ENCODE peak calls at places on chromosomes 3 and 15, in seven cellular contexts. Z is Calu3, P is mesothelial cell of epicardium, J is neural progenitor cell, V is IMR-90, C is epithelial cell of esophagus, D is choroid plexus epithelial cell. S is an unnamed sample.

GRCh38 chr15:68399096-68400065 is 32.6 kb downstream of the ITGA11 start:
- DNase-seq in V (no peak), P (no peak), Z (no peak), C (no peak), D (no peak), J (no peak), S (no peak)

GRCh38 chr3:20307378-20307777 is 121.4 kb upstream of the SGO1 start:
- DNase-seq in P (no peak), V (no peak), C (no peak), Z (no peak), J (no peak), D (no peak), S (no peak)

GRCh38 chr3:20225769-20226168 is 39.8 kb upstream of the SGO1 start:
- DNase-seq in P (no peak), Z (peak; percentile 7), D (peak; percentile 60), V (peak; percentile 3), C (peak; percentile 41), J (peak; percentile 75), S (no peak)

GRCh38 chr15:59138243-59138642 is 33.3 kb downstream of the CCNB2 start:
- DNase-seq in Z (peak; percentile 84), C (peak; percentile 53), D (peak; percentile 61), J (peak; percentile 63), P (no peak), V (peak; percentile 22), S (peak; percentile 66)

GRCh38 chr15:64583519-64583918 is 123.1 kb downstream of the ZNF609 start:
- DNase-seq in V (no peak), C (no peak), J (no peak), Z (no peak), D (no peak), P (no peak), S (no peak)

GRCh38 chr3:146550743-146551510 is 6.5 kb upstream of the PLSCR1 start:
- DNase-seq in J (no peak), V (peak; percentile 96), C (peak; percentile 89), P (no peak), D (peak; percentile 97), Z (peak; percentile 54), S (no peak)

GRCh38 chr15:63044645-63045437 is 2.3 kb downstream of the TPM1 start:
- DNase-seq in D (peak; percentile 69), C (peak; percentile 52), P (no peak), V (peak; percentile 68), J (peak; percentile 94), Z (peak; percentile 68), S (no peak)

GRCh38 chr3:185796431-185797107 is 28.3 kb downstream of the IGF2BP2 start:
- DNase-seq in P (no peak), C (peak; percentile 97), Z (peak; percentile 73), D (peak; percentile 54), V (peak; percentile 85), J (no peak), S (no peak)

GRCh38 chr3:85161544-85161943 is 202.8 kb downstream of the CADM2 start:
- DNase-seq in J (no peak), C (peak; percentile 93), Z (peak; percentile 72), D (peak; percentile 8), V (no peak), P (no peak), S (no peak)

GRCh38 chr3:158569717-158570244 is 1.2 kb upstream of the MLF1 start:
- DNase-seq in V (no peak), P (no peak), C (no peak), D (no peak), J (no peak), Z (no peak), S (no peak)

GRCh38 chr15:96184297-96184696 is 146.2 kb upstream of the NR2F2 start:
- DNase-seq in C (no peak), J (no peak), P (no peak), V (no peak), Z (peak; percentile 32), D (no peak), S (no peak)

GRCh38 chr3:159451067-159451466 is 537.6 kb upstream of the IL12A start:
- DNase-seq in C (peak; percentile 32), D (no peak), J (no peak), Z (no peak), P (no peak), V (no peak), S (no peak)

GRCh38 chr15:23395832-23396231 is 41.3 kb downstream of the GOLGA8S start:
- DNase-seq in J (no peak), P (no peak), V (no peak), D (no peak), C (no peak), Z (no peak), S (no peak)

GRCh38 chr3:190384241-190384863 is 3.6 kb upstream of the CLDN16 start:
- DNase-seq in V (peak; percentile 69), D (peak; percentile 87), P (no peak), Z (peak; percentile 89), C (peak; percentile 93), J (peak; percentile 28), S (no peak)
- TF ChIP-seq CTCF in V (peak; percentile 62), D (peak; percentile 76), P (no peak), Z (peak; percentile 91), C (peak; percentile 89), J (peak; percentile 35), S (no peak)

GRCh38 chr15:86915811-86916331 is 836.2 kb downstream of the AGBL1 start:
- DNase-seq in J (peak; percentile 72), D (peak; percentile 67), P (no peak), Z (peak; percentile 7), C (peak; percentile 70), V (peak; percentile 13), S (peak; percentile 25)
- TF ChIP-seq CTCF in J (peak; percentile 74), D (peak; percentile 57), P (no peak), Z (no peak), C (peak; percentile 53), V (peak; percentile 46), S (peak; percentile 61)

GRCh38 chr3:38313685-38314084 is 31.6 kb downstream of the SLC22A14 start:
- DNase-seq in C (no peak), D (no peak), Z (no peak), P (no peak), J (no peak), V (no peak), S (no peak)
- TF ChIP-seq CTCF in C (no peak), D (no peak), Z (no peak), P (no peak), J (no peak), V (no peak), S (no peak)

DNA sequence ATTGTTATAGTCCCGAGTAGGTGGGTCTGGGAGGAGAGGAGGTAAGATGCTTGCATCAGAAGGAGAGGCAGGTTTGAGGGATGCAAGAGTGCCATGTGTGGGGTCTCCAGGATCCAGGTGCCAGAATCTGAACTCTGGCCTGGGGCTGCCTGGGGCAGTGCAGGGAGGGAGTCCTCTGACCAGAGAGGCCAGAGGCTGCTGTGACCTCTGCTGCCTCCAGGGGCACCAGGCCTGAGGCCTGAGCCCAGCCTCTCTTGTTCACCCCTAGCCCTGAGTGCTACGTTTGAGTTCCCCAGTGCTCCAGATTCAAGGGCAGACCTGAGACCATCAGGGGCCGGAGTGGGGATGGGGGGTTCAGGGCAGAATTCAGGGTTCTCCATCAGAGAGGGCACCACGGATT is 7.4 kb downstream of the SLC38A3 start:
- DNase-seq in Z (no peak), J (peak; percentile 63), P (no peak), V (no peak), C (no peak), D (no peak), S (peak; percentile 54)
- TF ChIP-seq CTCF in Z (no peak), J (peak; percentile 43), P (no peak), V (no peak), C (no peak), D (no peak), S (peak; percentile 46)

DNA sequence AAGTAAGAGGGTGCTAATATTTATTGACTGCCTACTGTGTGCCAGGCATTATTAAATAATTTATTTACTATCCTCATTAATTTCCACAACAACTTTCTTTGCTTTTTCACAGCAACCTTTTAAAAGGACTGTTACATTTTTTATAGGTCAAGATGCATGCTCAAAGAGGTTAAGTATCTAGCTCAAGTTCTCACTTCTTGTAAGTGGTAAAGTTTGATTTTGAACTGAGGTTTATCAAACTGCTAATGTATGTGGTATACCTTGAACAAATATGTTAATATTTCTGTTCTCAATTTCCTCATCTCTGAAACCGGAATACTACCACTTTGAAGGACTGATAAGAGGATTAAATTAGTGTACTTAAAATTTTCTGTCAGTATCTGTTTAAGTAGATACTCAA is 183.3 kb downstream of the AKAP13 start:
- DNase-seq in Z (no peak), P (no peak), C (no peak), D (no peak), J (no peak), V (no peak), S (no peak)
- TF ChIP-seq CTCF in Z (no peak), P (no peak), C (no peak), D (no peak), J (no peak), V (no peak), S (no peak)

S was measured in glutamatergic neuron.